ENCODE peak calls at places on chromosomes 4 and X, in four cellular contexts. J, G, E and W are unnamed samples.

GRCh38 chr4:127249066-127249766 is 383.5 kb upstream of the INTU start:
- DNase-seq in E (no peak), J (no peak), G (no peak), W (no peak)

GRCh38 chr4:101857176-101857575 is 66.6 kb downstream of the BANK1 start:
- DNase-seq in J (no peak), G (no peak), E (no peak), W (no peak)

GRCh38 chrX:73859622-73860021 is 296.6 kb downstream of the CHIC1 start:
- DNase-seq in E (no peak), G (no peak), J (no peak), W (no peak)

GRCh38 chrX:66622209-66622608 is 16.7 kb downstream of the EDA2R start:
- DNase-seq in G (no peak), J (no peak), E (no peak), W (no peak)

GRCh38 chr4:52203351-52203750 is 152.2 kb downstream of the SPATA18 start:
- DNase-seq in E (no peak), G (no peak), J (no peak), W (no peak)

GRCh38 chrX:103442536-103442901 is 66.2 kb downstream of the BEX3 start:
- DNase-seq in J (no peak), E (no peak), G (no peak), W (no peak)

GRCh38 chr4:3873446-3874415 is 107.5 kb downstream of the ADRA2C start:
- DNase-seq in E (no peak), G (no peak), J (no peak), W (no peak)

GRCh38 chr4:81960968-81961367 is 412.8 kb downstream of the HNRNPD start:
- DNase-seq in J (no peak), G (no peak), E (no peak), W (no peak)

GRCh38 chr4:65789341-65789740 is 119.1 kb upstream of the EPHA5 start:
- DNase-seq in E (no peak), G (no peak), J (no peak), W (no peak)

GRCh38 chrX:1099146-1099770 is 113.2 kb downstream of the CRLF2 start:
- DNase-seq in G (no peak), J (no peak), E (no peak), W (no peak)

GRCh38 chr4:68797618-68798017 is 18.2 kb upstream of the UGT2B10 start:
- DNase-seq in J (no peak), E (no peak), G (no peak), W (no peak)

GRCh38 chr4:139629761-139630160 is 35.9 kb upstream of the MGST2 start:
- DNase-seq in G (no peak), E (no peak), J (no peak), W (no peak)

GRCh38 chr4:137664055-137664405 is 131.7 kb upstream of the PCDH18 start:
- DNase-seq in G (no peak), E (no peak), J (no peak), W (no peak)

GRCh38 chr4:40186665-40187014 is 10.2 kb upstream of the RHOH start:
- DNase-seq in E (no peak), J (no peak), G (no peak), W (no peak)

GRCh38 chr4:123444298-123444731 is 47.7 kb downstream of the SPRY1 start:
- DNase-seq in G (no peak), E (peak), J (no peak), W (peak)

GRCh38 chr4:183330841-183331240 is 8.6 kb upstream of the CLDN24 start:
- DNase-seq in E (no peak), J (no peak), G (no peak), W (no peak)

GRCh38 chrX:33053001-33053400 is 158.3 kb downstream of the DMD start:
- DNase-seq in E (no peak), J (no peak), G (no peak), W (no peak)

GRCh38 chr4:176271749-176272148 is 2.7 kb upstream of the ASB5 start:
- DNase-seq in E (no peak), G (no peak), J (no peak), W (no peak)

GRCh38 chrX:2498781-2499302 is 1.9 kb downstream of the DHRSX start:
- DNase-seq in G (no peak), E (no peak), J (no peak), W (no peak)

GRCh38 chr4:150600821-150601445 is 19.0 kb downstream of the MAB21L2 start:
- DNase-seq in G (no peak), J (no peak), E (no peak), W (no peak)

GRCh38 chrX:16807548-16807947 is 21.3 kb downstream of the TXLNG start:
- DNase-seq in E (no peak), J (no peak), G (no peak), W (no peak)

GRCh38 chr4:78638324-78639172 is 87.0 kb downstream of the ANXA3 start:
- DNase-seq in J (no peak), G (no peak), E (no peak), W (no peak)

GRCh38 chr4:183996868-183997267 is 91.8 kb downstream of the STOX2 start:
- DNase-seq in J (no peak), E (no peak), G (no peak), W (no peak)

GRCh38 chr4:141810702-141811365 is 174.5 kb downstream of the IL15 start:
- DNase-seq in G (no peak), E (no peak), J (no peak), W (no peak)

GRCh38 chrX:139971394-139971749 is 6.1 kb upstream of the CXorf66 start:
- DNase-seq in E (no peak), G (no peak), J (no peak), W (no peak)

GRCh38 chr4:7427326-7428260 is 7.1 kb downstream of the PSAPL1 start:
- DNase-seq in G (no peak), E (no peak), J (no peak), W (no peak)

GRCh38 chr4:134610956-134611355 is 409.4 kb upstream of the PABPC4L start:
- DNase-seq in J (no peak), E (no peak), G (no peak), W (no peak)

GRCh38 chr4:123415977-123416376 is 19.4 kb downstream of the SPRY1 start:
- DNase-seq in J (no peak), G (no peak), E (peak), W (peak)

GRCh38 chr4:16056681-16057400 is 27.0 kb downstream of the PROM1 start:
- DNase-seq in E (no peak), G (no peak), J (no peak), W (no peak)

GRCh38 chr4:77347341-77347740 is 190.3 kb downstream of the CCNG2 start:
- DNase-seq in G (no peak), E (no peak), J (no peak), W (no peak)

GRCh38 chr4:77023920-77024319 is 51.9 kb downstream of the CCNI start:
- DNase-seq in J (no peak), E (no peak), G (no peak), W (no peak)